ENCODE peak calls at places on chromosomes 4 and X, in seven cellular contexts. K, B, F, E, P, X and H are unnamed samples.

GRCh38 chrX:97402903-97403302 is 519.2 kb downstream of the RPA4 start:
- DNase-seq in K (no peak), B (no peak), F (no peak), E (no peak), P (no peak), X (no peak), H (no peak)

GRCh38 chr4:112652216-112652615 is 15.3 kb downstream of the LARP7 start:
- DNase-seq in K (no peak), B (no peak), F (no peak), E (no peak), P (no peak), X (no peak), H (no peak)

GRCh38 chr4:66930216-66930615 is 615.1 kb downstream of the CENPC start:
- DNase-seq in K (no peak), B (no peak), F (no peak), E (no peak), P (no peak), X (no peak), H (no peak)

GRCh38 chr4:183728223-183729068 is 69.4 kb downstream of the TRAPPC11 start:
- DNase-seq in K (no peak), B (no peak), F (no peak), E (no peak), P (no peak), X (no peak), H (no peak)

GRCh38 chr4:38002451-38003071 is 42.4 kb downstream of the PTTG2 start:
- DNase-seq in K (no peak), B (no peak), F (no peak), E (no peak), P (no peak), X (no peak), H (no peak)

GRCh38 chr4:139950568-139950967 is 203.4 kb downstream of the MAML3 start:
- DNase-seq in K (no peak), B (no peak), F (no peak), E (no peak), P (no peak), X (no peak), H (no peak)

GRCh38 chr4:110484767-110485166 is 8.8 kb downstream of the ENPEP start:
- DNase-seq in K (no peak), B (no peak), F (no peak), E (no peak), P (no peak), X (peak; percentile 72), H (no peak)

GRCh38 chr4:183989931-183990330 is 84.8 kb downstream of the STOX2 start:
- DNase-seq in K (no peak), B (no peak), F (no peak), E (no peak), P (no peak), X (no peak), H (no peak)

GRCh38 chr4:74944354-74944793 is 11.5 kb downstream of the PARM1 start:
- DNase-seq in K (no peak), B (no peak), F (peak; percentile 59), E (no peak), P (no peak), X (no peak), H (no peak)

GRCh38 chr4:107808572-107808971 is 16.2 kb upstream of the SGMS2 start:
- DNase-seq in K (no peak), B (no peak), F (no peak), E (no peak), P (no peak), X (no peak), H (no peak)

GRCh38 chr4:147336252-147336651 is 144.6 kb upstream of the EDNRA start:
- DNase-seq in K (no peak), B (no peak), F (no peak), E (no peak), P (no peak), X (no peak), H (no peak)

GRCh38 chr4:110636677-110637407 is 14.0 kb upstream of the PITX2 start:
- DNase-seq in K (no peak), B (peak; percentile 57), F (no peak), E (no peak), P (no peak), X (no peak), H (no peak)

GRCh38 chr4:25190407-25190806 is 30.2 kb upstream of the SEPSECS start:
- DNase-seq in K (no peak), B (no peak), F (no peak), E (no peak), P (no peak), X (no peak), H (no peak)

GRCh38 chrX:38561951-38562719 is 793 bp downstream of the TSPAN7 start:
- DNase-seq in K (peak; percentile 17), B (no peak), F (peak; percentile 63), E (peak; percentile 15), P (peak; percentile 56), X (peak; percentile 71), H (peak; percentile 29)

GRCh38 chr4:179624768-179625181 is 2182.5 kb upstream of the AGA start:
- DNase-seq in K (no peak), B (no peak), F (no peak), E (no peak), P (no peak), X (no peak), H (peak; percentile 10)

GRCh38 chr4:56301181-56302076 is 85.9 kb downstream of the AASDH start:
- DNase-seq in K (peak; percentile 49), B (peak; percentile 59), F (no peak), E (peak; percentile 71), P (peak; percentile 66), X (peak; percentile 63), H (peak; percentile 81)

GRCh38 chr4:80539190-80539589 is 203.7 kb downstream of the CFAP299 start:
- DNase-seq in K (no peak), B (no peak), F (no peak), E (no peak), P (no peak), X (no peak), H (no peak)

GRCh38 chrX:44157858-44158257 is 184.7 kb upstream of the NDP start:
- DNase-seq in K (no peak), B (no peak), F (no peak), E (no peak), P (no peak), X (peak; percentile 29), H (no peak)

GRCh38 chr4:77158487-77158861 is 1.5 kb downstream of the CCNG2 start:
- DNase-seq in K (no peak), B (no peak), F (no peak), E (peak; percentile 19), P (peak; percentile 44), X (peak; percentile 46), H (no peak)

GRCh38 chr4:26076000-26076587 is 162.1 kb downstream of the SMIM20 start:
- DNase-seq in K (no peak), B (no peak), F (no peak), E (no peak), P (no peak), X (no peak), H (no peak)

GRCh38 chrX:103556941-103557340 is 28.4 kb upstream of the TCEAL4 start:
- DNase-seq in K (no peak), B (no peak), F (no peak), E (no peak), P (no peak), X (no peak), H (no peak)

GRCh38 chr4:38526412-38526811 is 137.6 kb upstream of the KLF3 start:
- DNase-seq in K (no peak), B (no peak), F (no peak), E (no peak), P (no peak), X (no peak), H (no peak)

GRCh38 chrX:25130619-25131018 is 114.9 kb upstream of the ARX start:
- DNase-seq in K (no peak), B (no peak), F (no peak), E (no peak), P (no peak), X (no peak), H (no peak)

GRCh38 chr4:24303926-24304325 is 280.4 kb downstream of the DHX15 start:
- DNase-seq in K (no peak), B (no peak), F (no peak), E (no peak), P (no peak), X (no peak), H (no peak)

GRCh38 chr4:90099795-90100194 is 27.4 kb upstream of the CCSER1 start:
- DNase-seq in K (no peak), B (no peak), F (no peak), E (no peak), P (no peak), X (no peak), H (no peak)

GRCh38 chr4:90105274-90105673 is 21.9 kb upstream of the CCSER1 start:
- DNase-seq in K (no peak), B (no peak), F (no peak), E (no peak), P (no peak), X (no peak), H (no peak)

DNA sequence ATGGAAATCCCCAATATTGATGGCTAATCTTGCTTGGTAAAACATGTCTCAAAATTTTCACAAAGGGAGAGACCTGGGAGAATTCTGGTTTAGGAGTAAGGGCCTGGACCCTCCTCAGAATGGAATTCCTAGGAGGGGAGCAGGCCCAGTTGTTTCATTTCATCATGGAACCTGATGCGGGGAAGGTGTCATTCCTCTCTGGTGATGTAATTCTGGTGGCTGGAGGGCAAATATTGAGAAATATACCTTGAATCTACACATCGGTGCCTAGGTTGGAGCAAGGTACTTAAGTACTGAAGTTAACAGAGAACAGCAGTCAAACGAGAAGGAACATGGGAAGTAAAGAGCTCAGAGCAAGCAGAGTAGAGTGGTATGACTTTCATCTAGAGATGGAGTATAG is 23.2 kb upstream of the CCSER1 start:
- DNase-seq in K (no peak), B (no peak), F (no peak), E (no peak), P (no peak), X (no peak), H (no peak)
- H3K27ac ChIP-seq in K (no peak overlapping the region), B (no peak overlapping the region), F (no peak overlapping the region), E (no peak overlapping the region), P (no peak overlapping the region), X (no peak overlapping the region), H (no peak overlapping the region)

DNA sequence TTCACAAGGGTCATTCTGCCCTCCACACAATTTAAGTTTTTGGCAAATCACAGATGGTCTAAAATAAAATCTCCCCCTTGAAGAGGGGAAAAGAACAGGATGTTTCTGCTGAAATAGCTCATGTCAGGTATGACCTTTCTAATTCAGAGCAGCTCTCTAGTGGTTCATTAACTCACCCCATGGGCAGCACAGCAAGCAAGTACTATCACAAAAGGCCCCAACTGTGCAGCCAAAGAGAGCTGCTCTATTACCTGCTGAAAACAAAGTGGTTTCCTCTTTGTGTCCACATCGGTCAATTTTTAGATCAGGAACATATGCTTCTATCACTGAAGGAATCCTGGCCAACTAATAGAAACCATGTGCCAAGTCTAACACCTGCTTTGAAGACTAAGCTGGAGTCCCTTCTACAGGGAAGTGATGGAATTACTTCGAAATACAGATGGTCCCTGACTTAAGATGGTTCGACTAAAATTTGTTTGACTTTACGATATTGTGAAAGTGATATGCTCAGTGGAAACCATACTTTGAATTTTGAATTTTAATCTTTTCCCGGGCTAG is 164.3 kb downstream of the ENOX2 start:
- DNase-seq in K (no peak), B (no peak), F (no peak), E (no peak), P (no peak), X (no peak), H (no peak)
- H3K4me1 ChIP-seq in K (no peaks in the 10 kb centered on the region), B (no peaks in the 10 kb centered on the region), F (no peaks in the 10 kb centered on the region), E (no peaks in the 10 kb centered on the region), P (no peaks in the 10 kb centered on the region), X (no peaks in the 10 kb centered on the region), H (peaks cover 7% of the 10 kb centered on the region)

GRCh38 chrX:10110316-10110932 is 46.4 kb upstream of the CLCN4 start:
- DNase-seq in K (no peak), B (no peak), F (no peak), E (no peak), P (no peak), X (no peak), H (no peak)
- H3K27ac ChIP-seq in K (peak overlapping the region; percentile 88), B (no peak overlapping the region), F (peak overlapping the region; percentile 30), E (peak overlapping the region; percentile 81), P (peak overlapping the region; percentile 86), X (no peak overlapping the region), H (no peak overlapping the region)

GRCh38 chr4:68250151-68250930 is 4.8 kb upstream of the TMPRSS11B start:
- DNase-seq in K (no peak), B (no peak), F (no peak), E (no peak), P (no peak), X (no peak), H (no peak)
- H3K4me1 ChIP-seq in K (no peaks in the 10 kb centered on the region), B (no peaks in the 10 kb centered on the region), F (no peaks in the 10 kb centered on the region), E (no peaks in the 10 kb centered on the region), P (no peaks in the 10 kb centered on the region), X (no peaks in the 10 kb centered on the region), H (no peaks in the 10 kb centered on the region)